ENCODE peak calls at places on chromosomes 2 and 18, in nine cellular contexts. One of them, this sample, is unnamed.

GRCh38 chr2:148988337-148988736 is 50.2 kb upstream of the LYPD6B start:
- DNase-seq in K562: no peak
- DNase-seq in stomach: no peak
- DNase-seq in suprapubic skin: no peak
- DNase-seq in SK-N-SH: no peak
- DNase-seq in GM12878: no peak
- DNase-seq in tibial nerve: no peak
- DNase-seq in HepG2: no peak
- DNase-seq in transverse colon: no peak
- DNase-seq in this sample: no peak

GRCh38 chr2:241844066-241844728 is 14.5 kb downstream of the PDCD1 start:
- DNase-seq in stomach: peak
- DNase-seq in HepG2: no peak
- DNase-seq in transverse colon: peak
- DNase-seq in SK-N-SH: peak
- DNase-seq in tibial nerve: peak
- DNase-seq in K562: peak
- DNase-seq in GM12878: no peak
- DNase-seq in suprapubic skin: peak
- DNase-seq in this sample: peak

GRCh38 chr2:189163889-189164288 is 15.7 kb downstream of the COL5A2 start:
- DNase-seq in K562: no peak
- DNase-seq in tibial nerve: no peak
- DNase-seq in HepG2: no peak
- DNase-seq in suprapubic skin: no peak
- DNase-seq in transverse colon: no peak
- DNase-seq in SK-N-SH: no peak
- DNase-seq in stomach: no peak
- DNase-seq in GM12878: no peak
- DNase-seq in this sample: no peak

GRCh38 chr2:223674998-223675609 is 72.9 kb upstream of the SCG2 start:
- DNase-seq in stomach: no peak
- DNase-seq in SK-N-SH: peak
- DNase-seq in GM12878: no peak
- DNase-seq in HepG2: peak
- DNase-seq in transverse colon: no peak
- DNase-seq in K562: peak
- DNase-seq in tibial nerve: no peak
- DNase-seq in suprapubic skin: no peak
- DNase-seq in this sample: no peak

GRCh38 chr2:20173496-20174402 is 51.2 kb downstream of the SDC1 start:
- DNase-seq in SK-N-SH: peak
- DNase-seq in K562: no peak
- DNase-seq in HepG2: no peak
- DNase-seq in transverse colon: no peak
- DNase-seq in stomach: peak
- DNase-seq in suprapubic skin: peak
- DNase-seq in tibial nerve: no peak
- DNase-seq in GM12878: no peak
- DNase-seq in this sample: no peak

GRCh38 chr2:101793277-101793969 is 95.9 kb downstream of the MAP4K4 start:
- DNase-seq in transverse colon: no peak
- DNase-seq in GM12878: no peak
- DNase-seq in stomach: no peak
- DNase-seq in suprapubic skin: no peak
- DNase-seq in tibial nerve: no peak
- DNase-seq in K562: no peak
- DNase-seq in HepG2: peak
- DNase-seq in SK-N-SH: peak
- DNase-seq in this sample: no peak

GRCh38 chr2:16394072-16394985 is 271.3 kb downstream of the CYRIA start:
- DNase-seq in tibial nerve: no peak
- DNase-seq in GM12878: no peak
- DNase-seq in SK-N-SH: peak
- DNase-seq in K562: peak
- DNase-seq in stomach: no peak
- DNase-seq in HepG2: peak
- DNase-seq in transverse colon: no peak
- DNase-seq in suprapubic skin: no peak
- DNase-seq in this sample: no peak

GRCh38 chr2:15956751-15957736 is 16.7 kb downstream of the MYCN start:
- DNase-seq in stomach: no peak
- DNase-seq in tibial nerve: no peak
- DNase-seq in suprapubic skin: no peak
- DNase-seq in transverse colon: no peak
- DNase-seq in GM12878: no peak
- DNase-seq in K562: no peak
- DNase-seq in SK-N-SH: no peak
- DNase-seq in HepG2: no peak
- DNase-seq in this sample: no peak

GRCh38 chr2:67839242-67839641 is 223.6 kb downstream of the C1D start:
- DNase-seq in K562: no peak
- DNase-seq in tibial nerve: no peak
- DNase-seq in stomach: no peak
- DNase-seq in HepG2: no peak
- DNase-seq in SK-N-SH: no peak
- DNase-seq in GM12878: no peak
- DNase-seq in suprapubic skin: no peak
- DNase-seq in transverse colon: no peak
- DNase-seq in this sample: no peak

GRCh38 chr2:107337209-107337898 is 451.4 kb upstream of the ST6GAL2 start:
- DNase-seq in transverse colon: no peak
- DNase-seq in tibial nerve: no peak
- DNase-seq in HepG2: no peak
- DNase-seq in suprapubic skin: no peak
- DNase-seq in K562: no peak
- DNase-seq in SK-N-SH: no peak
- DNase-seq in stomach: no peak
- DNase-seq in GM12878: no peak
- DNase-seq in this sample: no peak

GRCh38 chr2:189037518-189037917 is 63.3 kb downstream of the COL3A1 start:
- DNase-seq in suprapubic skin: no peak
- DNase-seq in transverse colon: no peak
- DNase-seq in GM12878: no peak
- DNase-seq in SK-N-SH: no peak
- DNase-seq in stomach: no peak
- DNase-seq in HepG2: no peak
- DNase-seq in tibial nerve: no peak
- DNase-seq in K562: no peak
- DNase-seq in this sample: no peak

GRCh38 chr2:199572571-199572970 is 114.8 kb upstream of the SATB2 start:
- DNase-seq in suprapubic skin: no peak
- DNase-seq in K562: no peak
- DNase-seq in SK-N-SH: no peak
- DNase-seq in stomach: no peak
- DNase-seq in HepG2: no peak
- DNase-seq in GM12878: no peak
- DNase-seq in transverse colon: no peak
- DNase-seq in tibial nerve: no peak
- DNase-seq in this sample: no peak

GRCh38 chr2:39772086-39772811 is 6.8 kb downstream of the THUMPD2 start:
- DNase-seq in HepG2: no peak
- DNase-seq in suprapubic skin: no peak
- DNase-seq in K562: no peak
- DNase-seq in stomach: no peak
- DNase-seq in tibial nerve: no peak
- DNase-seq in GM12878: no peak
- DNase-seq in transverse colon: no peak
- DNase-seq in SK-N-SH: no peak
- DNase-seq in this sample: no peak

GRCh38 chr18:41126541-41127235 is 828.3 kb upstream of the PIK3C3 start:
- DNase-seq in tibial nerve: no peak
- DNase-seq in HepG2: no peak
- DNase-seq in GM12878: no peak
- DNase-seq in SK-N-SH: no peak
- DNase-seq in stomach: no peak
- DNase-seq in suprapubic skin: no peak
- DNase-seq in K562: no peak
- DNase-seq in transverse colon: no peak
- DNase-seq in this sample: no peak
- TF ChIP-seq EP300 in tibial nerve: no peak
- TF ChIP-seq EP300 in HepG2: no peak
- TF ChIP-seq EP300 in GM12878: no peak
- TF ChIP-seq EP300 in SK-N-SH: peak
- TF ChIP-seq EP300 in stomach: no peak
- TF ChIP-seq EP300 in suprapubic skin: no peak
- TF ChIP-seq EP300 in K562: no peak
- TF ChIP-seq EP300 in transverse colon: no peak
- TF ChIP-seq EP300 in this sample: no peak

GRCh38 chr2:235262750-235263149 is 231.1 kb upstream of the AGAP1 start:
- DNase-seq in GM12878: no peak
- DNase-seq in suprapubic skin: no peak
- DNase-seq in transverse colon: no peak
- DNase-seq in K562: no peak
- DNase-seq in tibial nerve: no peak
- DNase-seq in HepG2: no peak
- DNase-seq in stomach: no peak
- DNase-seq in SK-N-SH: no peak
- DNase-seq in this sample: no peak
- TF ChIP-seq EP300 in GM12878: no peak
- TF ChIP-seq EP300 in suprapubic skin: no peak
- TF ChIP-seq EP300 in transverse colon: no peak
- TF ChIP-seq EP300 in K562: no peak
- TF ChIP-seq EP300 in tibial nerve: no peak
- TF ChIP-seq EP300 in HepG2: no peak
- TF ChIP-seq EP300 in stomach: no peak
- TF ChIP-seq EP300 in SK-N-SH: no peak
- TF ChIP-seq EP300 in this sample: no peak

DNA sequence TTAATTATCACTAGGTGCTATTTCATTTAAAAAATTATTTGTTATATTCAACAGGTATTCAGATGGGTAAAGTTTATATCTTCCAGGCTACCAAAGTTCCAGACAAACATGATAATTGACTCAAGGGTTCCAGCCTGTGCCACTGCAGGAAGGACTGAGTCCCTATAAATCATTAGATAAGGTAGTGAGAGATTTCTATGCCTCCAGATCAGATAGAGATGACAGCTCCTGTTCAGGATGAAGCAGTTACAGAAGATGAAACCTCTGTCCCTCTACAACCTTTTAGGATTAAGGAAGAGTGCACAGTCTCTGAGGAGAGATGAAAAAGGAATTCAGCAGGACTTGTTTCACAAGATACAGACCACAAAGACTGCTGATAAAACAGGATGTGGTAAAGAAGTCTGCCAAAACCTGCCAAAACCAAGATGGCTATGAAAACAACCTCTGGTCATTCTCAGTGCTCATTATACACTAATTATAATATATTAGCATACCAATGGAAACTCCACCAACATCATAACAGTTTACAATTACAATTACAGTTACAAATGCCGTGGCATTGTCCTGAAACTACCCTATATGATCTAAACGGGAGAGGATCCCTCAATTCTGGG is 288.6 kb downstream of the PDE11A start:
- DNase-seq in SK-N-SH: no peak
- DNase-seq in transverse colon: no peak
- DNase-seq in tibial nerve: no peak
- DNase-seq in stomach: no peak
- DNase-seq in GM12878: peak
- DNase-seq in K562: no peak
- DNase-seq in suprapubic skin: no peak
- DNase-seq in HepG2: no peak
- DNase-seq in this sample: no peak
- TF ChIP-seq EP300 in SK-N-SH: no peak
- TF ChIP-seq EP300 in transverse colon: no peak
- TF ChIP-seq EP300 in tibial nerve: peak
- TF ChIP-seq EP300 in stomach: no peak
- TF ChIP-seq EP300 in GM12878: no peak
- TF ChIP-seq EP300 in K562: no peak
- TF ChIP-seq EP300 in suprapubic skin: no peak
- TF ChIP-seq EP300 in HepG2: no peak
- TF ChIP-seq EP300 in this sample: no peak

GRCh38 chr2:9748586-9748985 is 94.7 kb upstream of the TAF1B start:
- DNase-seq in SK-N-SH: no peak
- DNase-seq in stomach: no peak
- DNase-seq in transverse colon: peak
- DNase-seq in GM12878: no peak
- DNase-seq in suprapubic skin: no peak
- DNase-seq in tibial nerve: no peak
- DNase-seq in K562: no peak
- DNase-seq in HepG2: no peak
- DNase-seq in this sample: no peak
- TF ChIP-seq EP300 in SK-N-SH: no peak
- TF ChIP-seq EP300 in stomach: no peak
- TF ChIP-seq EP300 in transverse colon: no peak
- TF ChIP-seq EP300 in GM12878: no peak
- TF ChIP-seq EP300 in suprapubic skin: no peak
- TF ChIP-seq EP300 in tibial nerve: no peak
- TF ChIP-seq EP300 in K562: no peak
- TF ChIP-seq EP300 in HepG2: no peak
- TF ChIP-seq EP300 in this sample: no peak

This sample was measured in sigmoid colon.